ENCODE peak calls at places on chromosomes 16 and 17, in eight cellular contexts. B is germinal center, O is right cardiac atrium, R is T-helper 17 cell, H is astrocyte of the spinal cord, K is neural crest cell, A is GM10248, D is HepG2. G is an unnamed sample.

GRCh38 chr17:38421871-38422819 is 6.1 kb upstream of the ARHGAP23 start:
- DNase-seq in A (no peak), H (no peak), O (peak; percentile 64), K (no peak), D (no peak), R (no peak), B (no peak), G (no peak)

GRCh38 chr16:13448346-13448745 is 471.6 kb upstream of the ERCC4 start:
- DNase-seq in O (no peak), K (no peak), A (no peak), D (no peak), R (no peak), H (no peak), B (no peak), G (no peak)

GRCh38 chr17:65588194-65588808 is 26.9 kb upstream of the AXIN2 start:
- DNase-seq in O (peak; percentile 75), H (no peak), K (no peak), R (no peak), A (no peak), D (peak; percentile 99), B (no peak), G (no peak)

GRCh38 chr17:19306160-19307111 is 56.1 kb downstream of the B9D1 start:
- DNase-seq in H (no peak), R (peak; percentile 15), O (no peak), A (peak; percentile 73), D (peak; percentile 67), K (no peak), B (peak; percentile 70), G (no peak)

GRCh38 chr16:17365591-17366298 is 105.0 kb downstream of the XYLT1 start:
- DNase-seq in B (no peak), K (no peak), R (no peak), H (no peak), O (no peak), A (no peak), D (no peak), G (no peak)

GRCh38 chr16:84976644-84977400 is 34.5 kb downstream of the ZDHHC7 start:
- DNase-seq in B (no peak), O (peak; percentile 82), A (no peak), H (peak; percentile 27), D (peak; percentile 97), K (no peak), R (no peak), G (peak; percentile 74)

GRCh38 chr16:11414815-11415775 is 69.8 kb downstream of the RMI2 start:
- DNase-seq in H (no peak), B (no peak), K (no peak), A (no peak), O (no peak), R (no peak), D (no peak), G (no peak)

GRCh38 chr16:67277294-67277998 is 1.9 kb upstream of the PLEKHG4 start:
- DNase-seq in H (peak; percentile 99), B (no peak), R (no peak), D (peak; percentile 35), K (no peak), A (no peak), O (no peak), G (peak; percentile 87)

GRCh38 chr16:89036776-89037175 is 56.9 kb upstream of the ACSF3 start:
- DNase-seq in D (no peak), B (no peak), A (no peak), H (no peak), O (peak; percentile 45), K (no peak), R (no peak), G (no peak)

GRCh38 chr17:2994441-2994840 is 69.0 kb downstream of the OR1D5 start:
- DNase-seq in K (no peak), A (no peak), D (no peak), O (no peak), R (no peak), H (no peak), B (no peak), G (no peak)

GRCh38 chr16:54062361-54063346 is 223.9 kb downstream of the IRX3 start:
- DNase-seq in O (no peak), D (no peak), H (peak; percentile 20), B (no peak), A (no peak), K (no peak), R (no peak), G (no peak)

GRCh38 chr16:566475-567361 is at the start of gene NHLRC4:
- DNase-seq in H (peak; percentile 39), B (peak; percentile 82), O (peak; percentile 91), D (peak; percentile 50), R (peak; percentile 27), A (peak; percentile 91), K (peak; percentile 43), G (peak; percentile 65)

GRCh38 chr17:59631221-59631720 is 11.6 kb downstream of the CLTC start:
- DNase-seq in R (no peak), B (no peak), O (no peak), A (no peak), K (no peak), H (no peak), D (no peak), G (no peak)

GRCh38 chr16:66026211-66026610 is 340.3 kb upstream of the CDH5 start:
- DNase-seq in K (no peak), D (no peak), O (no peak), H (no peak), A (no peak), R (no peak), B (no peak), G (no peak)

GRCh38 chr17:59418732-59419166 is 87.3 kb downstream of the YPEL2 start:
- DNase-seq in O (no peak), B (no peak), A (no peak), K (no peak), D (no peak), R (no peak), H (no peak), G (no peak)

GRCh38 chr17:31068291-31068690 is 26.5 kb upstream of the NF1 start:
- DNase-seq in A (peak; percentile 46), R (peak; percentile 21), H (no peak), K (peak; percentile 29), B (peak; percentile 65), D (peak; percentile 37), O (no peak), G (peak; percentile 52)

GRCh38 chr16:71421911-71422310 is 19.9 kb downstream of the TLE7 start:
- DNase-seq in O (no peak), D (peak; percentile 58), K (peak; percentile 14), B (peak; percentile 53), A (peak; percentile 59), R (no peak), H (no peak), G (no peak)

GRCh38 chr16:31181102-31181830 is 1.3 kb downstream of the FUS start:
- DNase-seq in D (no peak), B (peak; percentile 36), O (peak; percentile 74), K (no peak), A (no peak), H (peak; percentile 26), R (no peak), G (peak; percentile 29)

GRCh38 chr16:25747160-25747758 is 55.5 kb downstream of the HS3ST4 start:
- DNase-seq in R (no peak), O (no peak), K (peak; percentile 52), A (no peak), B (no peak), H (no peak), D (no peak), G (no peak)

GRCh38 chr16:85246473-85246872 is 134.2 kb upstream of the CIBAR2 start:
- DNase-seq in O (no peak), A (no peak), H (no peak), R (no peak), B (no peak), D (no peak), K (no peak), G (no peak)

GRCh38 chr16:4407543-4408322 is 8.7 kb downstream of the CORO7 start:
- DNase-seq in B (no peak), A (no peak), O (peak; percentile 70), K (no peak), D (no peak), H (no peak), R (no peak), G (no peak)

GRCh38 chr16:28092721-28093382 is 29.3 kb upstream of the GSG1L start:
- DNase-seq in A (no peak), D (no peak), R (no peak), O (no peak), H (no peak), B (no peak), K (no peak), G (no peak)

GRCh38 chr17:75679706-75680201 is 12.6 kb downstream of the SAP30BP start:
- DNase-seq in B (no peak), A (no peak), D (no peak), H (peak; percentile 64), K (no peak), R (no peak), O (peak; percentile 67), G (peak; percentile 89)

GRCh38 chr17:28916302-28916934 is 13.5 kb upstream of the DHRS13 start:
- DNase-seq in D (peak; percentile 38), O (no peak), R (no peak), A (no peak), H (peak; percentile 47), B (peak; percentile 45), K (peak; percentile 32), G (peak; percentile 50)

GRCh38 chr16:28136751-28137434 is 73.4 kb upstream of the GSG1L start:
- DNase-seq in B (no peak), D (no peak), A (no peak), O (no peak), R (no peak), H (no peak), K (no peak), G (no peak)

GRCh38 chr17:21012736-21013135 is 30.1 kb downstream of the USP22 start:
- DNase-seq in K (no peak), D (no peak), R (no peak), O (no peak), A (no peak), H (no peak), B (no peak), G (no peak)

GRCh38 chr16:14106457-14106856 is 35.3 kb downstream of the MRTFB start:
- DNase-seq in K (no peak), H (no peak), O (no peak), R (no peak), A (no peak), D (peak; percentile 90), B (no peak), G (no peak)

GRCh38 chr17:40542562-40543411 is 22.5 kb downstream of the CCR7 start:
- DNase-seq in B (no peak), A (peak; percentile 71), D (peak; percentile 90), K (no peak), R (no peak), H (peak; percentile 98), O (peak; percentile 92), G (peak; percentile 67)

GRCh38 chr16:16057102-16057501 is 107.7 kb downstream of the ABCC1 start:
- DNase-seq in A (no peak), O (no peak), K (no peak), B (no peak), H (no peak), D (no peak), R (no peak), G (no peak)

GRCh38 chr17:8426802-8427201 is 8.9 kb upstream of the NDEL1 start:
- DNase-seq in R (no peak), B (no peak), D (no peak), A (no peak), H (no peak), O (no peak), K (no peak), G (no peak)

GRCh38 chr16:72858611-72859493 is 189.1 kb downstream of the ZFHX3 start:
- DNase-seq in H (peak; percentile 50), O (peak; percentile 69), A (no peak), B (no peak), D (no peak), R (no peak), K (no peak), G (no peak)

GRCh38 chr16:73020409-73020884 is 27.5 kb downstream of the ZFHX3 start:
- DNase-seq in A (no peak), O (peak; percentile 90), D (peak; percentile 92), H (peak; percentile 97), K (no peak), B (no peak), R (no peak), G (peak; percentile 89)